ENCODE peak calls at places on chromosomes 7 and 10, in five cellular contexts. E is stimulated activated CD4-positive, alpha-beta T cell treated with anti-CD3 and anti-CD28 coated beads, Interleukin-4, amount 100 ng/mL, for 48 hours; T is cardiac fibroblast; F is GM10248; Y is NCI-H774. R is an unnamed sample.

GRCh38 chr7:144529269-144529926 is 125.9 kb upstream of the NOBOX start:
- DNase-seq in T (no peak), E (no peak), Y (no peak), F (peak; percentile 67), R (no peak)

GRCh38 chr10:62580396-62580795 is 206.2 kb downstream of the ZNF365 start:
- DNase-seq in Y (no peak), E (no peak), F (no peak), T (no peak), R (no peak)

GRCh38 chr10:17115683-17116082 is 13.9 kb downstream of the CUBN start:
- DNase-seq in Y (no peak), T (peak; percentile 12), E (no peak), F (no peak), R (no peak)

GRCh38 chr10:70699659-70700174 is 27.4 kb downstream of the ADAMTS14 start:
- DNase-seq in T (no peak), E (no peak), Y (no peak), F (no peak), R (no peak)

GRCh38 chr7:157412021-157412443 is 75.2 kb downstream of the DNAJB6 start:
- DNase-seq in E (peak; percentile 63), Y (no peak), T (peak; percentile 29), F (no peak), R (no peak)

GRCh38 chr10:43773736-43774135 is 125.1 kb upstream of the ZNF32 start:
- DNase-seq in T (no peak), Y (no peak), E (no peak), F (no peak), R (no peak)

GRCh38 chr7:116542618-116543017 is 17.8 kb downstream of the CAV1 start:
- DNase-seq in Y (no peak), T (no peak), F (no peak), E (no peak), R (no peak)

GRCh38 chr7:90271753-90272152 is 26.8 kb downstream of the CFAP69 start:
- DNase-seq in Y (no peak), F (no peak), E (no peak), T (peak; percentile 75), R (no peak)

GRCh38 chr7:156943091-156944041 is 6.1 kb upstream of the NOM1 start:
- DNase-seq in F (no peak), E (no peak), Y (no peak), T (no peak), R (no peak)

GRCh38 chr7:909358-910329 is 33.3 kb downstream of the GET4 start:
- DNase-seq in Y (no peak), F (no peak), T (peak; percentile 54), E (no peak), R (peak; percentile 56)

GRCh38 chr10:82811621-82812020 is 936.6 kb downstream of the NRG3 start:
- DNase-seq in F (peak; percentile 12), T (peak; percentile 25), E (no peak), Y (no peak), R (no peak)

GRCh38 chr10:43295436-43295835 is 28.6 kb upstream of the RASGEF1A start:
- DNase-seq in Y (no peak), F (no peak), E (no peak), T (peak; percentile 29), R (no peak)

GRCh38 chr7:2516194-2516555 is 3.4 kb upstream of the LFNG start:
- DNase-seq in F (no peak), T (no peak), E (no peak), Y (no peak), R (no peak)

R was measured in NCI-H2171.